ENCODE peak calls at places on chromosomes 5 and 9, in seven cellular contexts. C, E, S, O, V, I and Q are unnamed samples.

GRCh38 chr9:99040254-99040653 is 64.7 kb upstream of the TGFBR1 start:
- DNase-seq in E (no peak), V (no peak), I (no peak), O (no peak), S (no peak), C (no peak), Q (no peak)

GRCh38 chr9:123941535-123942070 is 11.7 kb upstream of the DENND1A start:
- DNase-seq in O (no peak), S (no peak), V (no peak), E (no peak), I (no peak), C (no peak), Q (no peak)

GRCh38 chr5:6251579-6252102 is 126.7 kb downstream of the MED10 start:
- DNase-seq in S (no peak), O (no peak), C (no peak), V (no peak), I (no peak), E (no peak), Q (no peak)

GRCh38 chr5:119470851-119471451 is 18.7 kb downstream of the HSD17B4 start:
- DNase-seq in E (peak), V (peak), O (no peak), C (peak), I (peak), S (peak), Q (peak)

GRCh38 chr5:90231688-90232087 is 177.9 kb downstream of the CETN3 start:
- DNase-seq in O (no peak), C (no peak), S (no peak), V (no peak), E (no peak), I (no peak), Q (no peak)

GRCh38 chr9:127033059-127033458 is 89.4 kb downstream of the ANGPTL2 start:
- DNase-seq in E (no peak), V (no peak), I (no peak), O (no peak), S (no peak), C (no peak), Q (no peak)

GRCh38 chr9:126613656-126614055 is at the start of gene LMX1B:
- DNase-seq in C (peak), O (no peak), E (no peak), V (peak), S (peak), I (peak), Q (no peak)

GRCh38 chr5:74356009-74356695 is 284.4 kb downstream of the ENC1 start:
- DNase-seq in E (no peak), O (no peak), S (no peak), V (no peak), C (no peak), I (no peak), Q (no peak)

GRCh38 chr5:107958861-107959260 is 288.1 kb upstream of the EFNA5 start:
- DNase-seq in O (no peak), I (no peak), C (no peak), E (no peak), S (no peak), V (no peak), Q (no peak)

GRCh38 chr5:160175438-160176218 is 53.7 kb upstream of the FABP6 start:
- DNase-seq in E (no peak), I (no peak), O (no peak), C (no peak), S (no peak), V (peak), Q (no peak)

GRCh38 chr9:113310538-113310937 is 7.4 kb upstream of the RNF183 start:
- DNase-seq in S (peak), E (no peak), I (no peak), O (no peak), C (no peak), V (no peak), Q (no peak)

GRCh38 chr9:115035872-115036612 is 81.9 kb downstream of the TNC start:
- DNase-seq in E (peak), I (peak), V (peak), O (no peak), S (no peak), C (no peak), Q (peak)

GRCh38 chr9:120507936-120508510 is 71.9 kb downstream of the CDK5RAP2 start:
- DNase-seq in V (no peak), C (no peak), S (no peak), I (no peak), O (no peak), E (no peak), Q (no peak)

GRCh38 chr5:1737790-1738405 is 61.7 kb downstream of the MRPL36 start:
- DNase-seq in I (peak), V (peak), S (peak), C (no peak), O (peak), E (peak), Q (peak)

GRCh38 chr9:31321686-31322085 is 1062.8 kb upstream of the ACO1 start:
- DNase-seq in I (no peak), E (no peak), S (no peak), V (no peak), O (no peak), C (no peak), Q (no peak)

GRCh38 chr9:100284247-100284646 is 68.5 kb downstream of the TEX10 start:
- DNase-seq in C (no peak), V (no peak), E (no peak), I (no peak), O (no peak), S (no peak), Q (no peak)

GRCh38 chr9:16213781-16214515 is 656.5 kb downstream of the BNC2 start:
- DNase-seq in S (no peak), E (peak), I (peak), V (peak), O (no peak), C (no peak), Q (peak)

GRCh38 chr9:130451509-130452388 is 7.0 kb downstream of the ASS1 start:
- DNase-seq in C (peak), E (peak), S (peak), I (peak), V (peak), O (no peak), Q (peak)

GRCh38 chr9:133355881-133356357 is 368 bp downstream of the SURF1 start:
- DNase-seq in S (no peak), O (no peak), C (peak), I (peak), E (peak), V (no peak), Q (no peak)

GRCh38 chr9:93786204-93786603 is 169.0 kb downstream of the BARX1 start:
- DNase-seq in E (no peak), I (no peak), C (no peak), V (no peak), S (no peak), O (no peak), Q (no peak)

GRCh38 chr5:7868773-7869473 is at the start of the genes FASTKD3 and MTRR:
- DNase-seq in I (peak), V (peak), O (peak), C (peak), E (peak), S (peak), Q (peak)

GRCh38 chr5:131863700-131864099 is 66.9 kb upstream of the FNIP1 start:
- DNase-seq in C (no peak), E (no peak), V (no peak), S (no peak), I (no peak), O (no peak), Q (no peak)

GRCh38 chr5:122600924-122601323 is 174.0 kb upstream of the SNX2 start:
- DNase-seq in S (no peak), C (no peak), V (no peak), O (no peak), I (no peak), E (no peak), Q (no peak)